ENCODE peak calls at places on chromosomes 13 and 19, in five cellular contexts. D is hepatic stellate cell; X is smooth muscle cell of the brain vasculature; S is stimulated activated CD8-positive, alpha-beta memory T cell treated with anti-CD3 and anti-CD28 coated beads, Interleukin-7, amount 100 ng/mL, for 24 hours; O is heart left ventricle. C is an unnamed sample.

GRCh38 chr13:98729526-98730057 is 22.9 kb downstream of the SLC15A1 start:
- DNase-seq in S (no peak), O (no peak), X (no peak), D (no peak), C (no peak)

GRCh38 chr19:32691952-32692726 is 518 bp downstream of the NUDT19 start:
- DNase-seq in X (no peak), O (peak; percentile 72), S (no peak), D (peak; percentile 64), C (peak; percentile 59)

GRCh38 chr19:3196064-3196932 is 10.6 kb downstream of the NCLN start:
- DNase-seq in O (no peak), S (no peak), D (no peak), X (no peak), C (no peak)

GRCh38 chr13:21849323-21849722 is 178.4 kb downstream of the FGF9 start:
- DNase-seq in S (no peak), D (no peak), X (no peak), O (no peak), C (no peak)

GRCh38 chr13:70457474-70457873 is 349.2 kb upstream of the KLHL1 start:
- DNase-seq in O (no peak), S (no peak), D (no peak), X (no peak), C (no peak)

GRCh38 chr13:63693696-63694095 is 2278.0 kb upstream of the PCDH20 start:
- DNase-seq in S (no peak), X (no peak), O (no peak), D (no peak), C (no peak)

GRCh38 chr13:69524459-69525155 is 583.0 kb upstream of the ATXN8OS start:
- DNase-seq in S (no peak), O (no peak), X (no peak), D (no peak), C (no peak)

GRCh38 chr19:48553676-48554384 is 1.9 kb downstream of the SULT2B1 start:
- DNase-seq in X (no peak), O (no peak), D (peak; percentile 77), S (no peak), C (no peak)

GRCh38 chr19:41904118-41904870 is 21.3 kb downstream of the ARHGEF1 start:
- DNase-seq in S (no peak), O (no peak), X (no peak), D (no peak), C (no peak)

C was measured in activated T-helper 2 cell treated with anti-CD3 and anti-CD28 coated beads, Interferon-gamma antibody, Interleukin-2, Interleukin-4, amounts not matched to agents 10 μg/mL and 5 μg/mL and 100 μg/mL, durations not matched to agents 14 hours and 24 hours and 36 hours.